ENCODE peak calls at places on chromosomes 1 and 21, in nine cellular contexts. X is tibial nerve; N is Peyer's patch; K is HAP-1; F is CD4-positive, alpha-beta T cell; R is bronchial epithelial cell; C is AG04450; T is thyroid gland; B is HL-60. J is an unnamed sample.

GRCh38 chr1:67708606-67709005 is 23.6 kb downstream of the GADD45A start:
- DNase-seq in T (no peak), N (no peak), R (no peak), K (no peak), F (no peak), C (no peak), X (no peak), B (no peak), J (no peak)

GRCh38 chr1:27713869-27714513 is 11.8 kb upstream of the FAM76A start:
- DNase-seq in K (no peak), X (no peak), T (no peak), N (no peak), R (no peak), C (no peak), B (no peak), F (no peak), J (no peak)

GRCh38 chr1:178192686-178193085 is 98.8 kb downstream of the RASAL2 start:
- DNase-seq in C (peak; percentile 13), F (no peak), B (peak; percentile 90), K (no peak), T (no peak), R (peak; percentile 64), X (peak; percentile 8), N (no peak), J (no peak)

GRCh38 chr1:231734417-231734816 is 107.8 kb downstream of the DISC1 start:
- DNase-seq in B (no peak), T (peak; percentile 9), X (no peak), K (no peak), N (no peak), F (no peak), R (peak; percentile 60), C (no peak), J (no peak)

GRCh38 chr1:223618680-223619079 is 46.8 kb downstream of the CAPN8 start:
- DNase-seq in N (no peak), X (no peak), K (no peak), C (no peak), B (no peak), R (no peak), T (no peak), F (no peak), J (no peak)

GRCh38 chr1:31224102-31224501 is 15.6 kb downstream of the NKAIN1 start:
- DNase-seq in R (no peak), X (no peak), T (no peak), F (no peak), C (no peak), N (no peak), K (no peak), B (no peak), J (no peak)

GRCh38 chr1:218772575-218772974 is 401.1 kb upstream of the LYPLAL1 start:
- DNase-seq in T (no peak), X (no peak), F (no peak), N (no peak), C (peak; percentile 8), K (no peak), R (peak; percentile 77), B (no peak), J (no peak)

GRCh38 chr1:33641099-33641830 is 168.8 kb downstream of the ZSCAN20 start:
- DNase-seq in X (no peak), R (peak; percentile 52), B (no peak), T (no peak), C (no peak), N (no peak), F (no peak), K (no peak), J (peak; percentile 42)

GRCh38 chr1:31272369-31272768 is 24.2 kb downstream of the SNRNP40 start:
- DNase-seq in T (no peak), X (no peak), C (no peak), N (no peak), F (no peak), R (no peak), B (no peak), K (peak; percentile 73), J (no peak)

GRCh38 chr1:113870778-113871177 is 734 bp downstream of the PTPN22 start:
- DNase-seq in B (no peak), N (no peak), C (no peak), F (no peak), R (no peak), T (no peak), K (no peak), X (no peak), J (no peak)

GRCh38 chr1:15386128-15386824 is 23.4 kb upstream of the EFHD2 start:
- DNase-seq in C (no peak), K (peak; percentile 39), N (no peak), R (no peak), F (no peak), B (no peak), T (no peak), X (no peak), J (peak; percentile 45)

GRCh38 chr1:239816090-239816812 is 275.4 kb upstream of the FMN2 start:
- DNase-seq in X (no peak), C (peak; percentile 4), N (no peak), B (peak; percentile 81), R (peak; percentile 77), T (no peak), F (no peak), K (no peak), J (peak; percentile 78)

GRCh38 chr1:64502924-64503323 is 33.0 kb downstream of the CACHD1 start:
- DNase-seq in C (no peak), R (no peak), B (no peak), K (no peak), X (no peak), F (no peak), N (no peak), T (no peak), J (no peak)

GRCh38 chr1:30374400-30375070 is 348.9 kb downstream of the MATN1 start:
- DNase-seq in R (no peak), T (no peak), K (no peak), N (no peak), B (no peak), X (no peak), C (no peak), F (no peak), J (no peak)

GRCh38 chr1:169648709-169649108 is 18.8 kb upstream of the SELP start:
- DNase-seq in C (no peak), T (no peak), B (peak; percentile 12), R (no peak), F (no peak), X (no peak), N (no peak), K (no peak), J (no peak)

GRCh38 chr1:47432071-47433036 is 5.5 kb upstream of the FOXD2 start:
- DNase-seq in C (no peak), R (peak; percentile 81), K (peak; percentile 33), F (peak; percentile 59), X (peak; percentile 94), N (no peak), T (peak; percentile 74), B (peak; percentile 66), J (peak; percentile 87)
- H3K27me3 ChIP-seq in C (no peaks in the 10 kb centered on the region), R (no peaks in the 10 kb centered on the region), K (no peaks in the 10 kb centered on the region), F (peaks cover 34% of the 10 kb centered on the region), X (peaks cover 60% of the 10 kb centered on the region), N (no peaks in the 10 kb centered on the region), T (peaks cover 29% of the 10 kb centered on the region), B (peaks cover 18% of the 10 kb centered on the region), J (peaks cover 76% of the 10 kb centered on the region)

GRCh38 chr1:165442653-165443052 is 2.3 kb downstream of the RXRG start:
- DNase-seq in R (no peak), C (no peak), F (no peak), N (no peak), K (no peak), X (no peak), B (no peak), T (no peak), J (no peak)

GRCh38 chr1:165444897-165445370 is at the start of gene RXRG:
- DNase-seq in K (no peak), R (peak; percentile 13), B (peak; percentile 3), C (no peak), F (no peak), T (peak; percentile 25), N (no peak), X (peak; percentile 9), J (peak; percentile 66)

GRCh38 chr1:165442053-165442452 is 2.9 kb downstream of the RXRG start:
- DNase-seq in B (no peak), K (no peak), R (no peak), X (no peak), C (no peak), N (no peak), T (no peak), F (no peak), J (no peak)

GRCh38 chr1:165443539-165444289 is 1.2 kb downstream of the RXRG start:
- DNase-seq in B (no peak), R (no peak), F (no peak), T (peak; percentile 25), X (no peak), N (no peak), C (no peak), K (no peak), J (peak; percentile 49)

GRCh38 chr1:165445388-165445787 is 462 bp upstream of the RXRG start:
- DNase-seq in B (no peak), C (no peak), K (no peak), X (no peak), T (no peak), N (no peak), F (no peak), R (no peak), J (no peak)
- H3K27me3 ChIP-seq in B (peaks cover 43% of the 10 kb centered on the region), C (peaks cover 16% of the 10 kb centered on the region), K (peaks cover 41% of the 10 kb centered on the region), X (peaks cover 25% of the 10 kb centered on the region), T (no peaks in the 10 kb centered on the region), N (no peaks in the 10 kb centered on the region), F (peaks cover 66% of the 10 kb centered on the region), R (peaks cover 21% of the 10 kb centered on the region), J (peaks cover 55% of the 10 kb centered on the region)

DNA sequence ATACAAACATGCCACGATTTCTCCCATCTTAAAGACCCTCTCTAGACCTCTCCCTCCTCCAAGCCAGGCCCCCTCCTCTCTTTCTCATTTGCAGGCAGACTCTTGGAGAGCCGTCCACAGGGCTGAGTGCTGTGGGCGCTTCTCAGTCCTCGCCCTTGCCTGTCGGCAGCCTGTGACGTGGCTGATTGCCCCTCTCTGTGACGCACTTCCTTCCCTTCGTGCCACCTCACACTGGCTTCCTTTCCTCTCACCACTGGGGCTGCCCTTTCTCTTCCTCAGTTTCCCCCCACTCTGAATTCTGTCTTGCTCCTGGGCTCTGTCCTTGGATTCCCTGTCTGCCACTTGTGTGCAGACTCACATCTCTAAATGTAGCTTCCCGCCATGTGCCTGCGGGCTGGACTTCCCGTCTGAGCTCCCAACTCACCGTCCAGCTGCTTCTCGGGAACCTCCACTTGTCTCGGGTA is 227.2 kb downstream of the CAMTA1 start:
- DNase-seq in N (no peak), T (no peak), B (no peak), F (no peak), C (no peak), X (no peak), R (no peak), K (no peak), J (no peak)
- H3K27me3 ChIP-seq in N (no peaks in the 10 kb centered on the region), T (no peaks in the 10 kb centered on the region), B (no peaks in the 10 kb centered on the region), F (no peaks in the 10 kb centered on the region), C (peaks cover 40% of the 10 kb centered on the region), X (no peaks in the 10 kb centered on the region), R (no peaks in the 10 kb centered on the region), K (peaks cover 19% of the 10 kb centered on the region), J (no peaks in the 10 kb centered on the region)

DNA sequence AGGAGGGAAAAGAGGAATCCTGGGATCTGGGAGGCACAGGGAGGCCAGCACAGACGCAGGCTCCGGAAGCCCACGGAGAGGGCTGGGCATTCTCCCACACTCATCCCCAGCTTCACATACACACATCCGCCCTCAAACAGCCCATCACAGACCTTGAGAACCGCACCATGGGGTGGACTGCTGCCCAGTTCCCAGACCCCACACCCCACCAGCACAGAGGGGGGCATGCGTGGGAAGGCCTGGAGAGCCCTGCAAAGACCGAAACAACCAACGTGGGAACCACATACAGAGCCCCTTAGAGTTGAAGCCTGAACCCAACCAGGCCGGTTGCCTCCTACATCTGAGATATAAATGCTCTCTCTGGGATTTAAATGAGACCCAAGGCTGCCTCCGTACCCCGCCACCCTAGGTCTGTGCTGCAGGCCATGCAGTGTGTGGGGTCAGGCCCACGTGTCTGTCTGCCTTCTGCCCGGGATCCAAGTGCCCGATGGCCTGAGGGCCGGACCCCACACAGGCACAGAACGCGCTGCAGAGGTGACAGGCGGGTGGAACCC is 126.2 kb upstream of the COL6A1 start:
- DNase-seq in R (no peak), X (no peak), N (no peak), T (no peak), C (no peak), B (no peak), F (no peak), K (no peak), J (peak; percentile 23)
- H3K27me3 ChIP-seq in R (no peaks in the 10 kb centered on the region), X (no peaks in the 10 kb centered on the region), N (no peaks in the 10 kb centered on the region), T (no peaks in the 10 kb centered on the region), C (no peaks in the 10 kb centered on the region), B (no peaks in the 10 kb centered on the region), F (no peaks in the 10 kb centered on the region), K (no peaks in the 10 kb centered on the region), J (no peaks in the 10 kb centered on the region)

J was measured in H9.